ENCODE peak calls at places on chromosomes 6 and 20, in four cellular contexts. Q is gastrocnemius medialis; A is GM12865; J is CD4-positive, alpha-beta memory T cell. T is an unnamed sample.

GRCh38 chr6:3114377-3114776 is 4.1 kb upstream of the BPHL start:
- DNase-seq in A (no peak), J (no peak), Q (no peak), T (no peak)

GRCh38 chr6:50846860-50847171 is 28.1 kb downstream of the TFAP2B start:
- DNase-seq in A (no peak), Q (no peak), J (no peak), T (no peak)

GRCh38 chr6:167493310-167493709 is 168.4 kb downstream of the TTLL2 start:
- DNase-seq in A (no peak), Q (no peak), J (no peak), T (no peak)

GRCh38 chr6:71965404-71965803 is 79.1 kb downstream of the RIMS1 start:
- DNase-seq in Q (no peak), J (no peak), A (peak), T (no peak)

GRCh38 chr6:43812850-43813584 is 43.0 kb downstream of the VEGFA start:
- DNase-seq in A (peak), J (no peak), Q (peak), T (peak)

GRCh38 chr6:136775548-136775947 is 16.7 kb downstream of the MAP3K5 start:
- DNase-seq in Q (no peak), J (no peak), A (no peak), T (no peak)

GRCh38 chr20:50029697-50030428 is 47.1 kb downstream of the SNAI1 start:
- DNase-seq in A (no peak), J (no peak), Q (peak), T (no peak)

GRCh38 chr6:121106962-121107361 is 227.3 kb downstream of the TBC1D32 start:
- DNase-seq in A (no peak), J (no peak), Q (no peak), T (no peak)

GRCh38 chr20:38210741-38211140 is 45.7 kb upstream of the TGM2 start:
- DNase-seq in J (no peak), Q (no peak), A (no peak), T (no peak)

GRCh38 chr6:53582963-53583362 is 38.1 kb upstream of the GCLC start:
- DNase-seq in Q (no peak), A (no peak), J (no peak), T (no peak)

GRCh38 chr20:41276317-41276751 is 41.2 kb downstream of the ZHX3 start:
- DNase-seq in Q (no peak), A (no peak), J (no peak), T (no peak)

GRCh38 chr6:147999001-147999540 is 343.6 kb upstream of the SASH1 start:
- DNase-seq in J (no peak), A (no peak), Q (no peak), T (no peak)

GRCh38 chr6:142047934-142048592 is 84.7 kb upstream of the GJE1 start:
- DNase-seq in A (no peak), J (no peak), Q (no peak), T (no peak)

GRCh38 chr6:21594427-21595264 is 1.1 kb downstream of the SOX4 start:
- DNase-seq in J (peak), A (peak), Q (peak), T (no peak)

GRCh38 chr6:39980839-39981580 is 46.7 kb upstream of the MOCS1 start:
- DNase-seq in Q (no peak), A (peak), J (no peak), T (peak)

GRCh38 chr20:63957690-63958441 is 1.6 kb upstream of the UCKL1 start:
- DNase-seq in Q (no peak), A (peak), J (no peak), T (no peak)

GRCh38 chr20:1813101-1813529 is 82.1 kb upstream of the SIRPA start:
- DNase-seq in J (no peak), Q (peak), A (no peak), T (no peak)

GRCh38 chr6:32851025-32851424 is 2.5 kb downstream of the TAP1 start:
- DNase-seq in A (no peak), J (no peak), Q (no peak), T (no peak)

GRCh38 chr20:63295846-63296245 is 2.9 kb downstream of the COL20A1 start:
- DNase-seq in Q (no peak), A (no peak), J (no peak), T (no peak)

GRCh38 chr6:40807484-40807883 is 220.3 kb upstream of the LRFN2 start:
- DNase-seq in A (no peak), J (no peak), Q (peak), T (no peak)

GRCh38 chr20:63737940-63738686 is 1.5 kb upstream of the SLC2A4RG start:
- DNase-seq in J (peak), A (peak), Q (no peak), T (no peak)

GRCh38 chr6:30939473-30939872 is 1.3 kb upstream of the MUCL3 start:
- DNase-seq in A (no peak), Q (no peak), J (no peak), T (no peak)

GRCh38 chr20:58390659-58391035 is 1.6 kb downstream of the VAPB start:
- DNase-seq in Q (no peak), J (no peak), A (no peak), T (no peak)
- H3K4me3 ChIP-seq in Q (peak), J (no peak), A (peak), T (peak)

DNA sequence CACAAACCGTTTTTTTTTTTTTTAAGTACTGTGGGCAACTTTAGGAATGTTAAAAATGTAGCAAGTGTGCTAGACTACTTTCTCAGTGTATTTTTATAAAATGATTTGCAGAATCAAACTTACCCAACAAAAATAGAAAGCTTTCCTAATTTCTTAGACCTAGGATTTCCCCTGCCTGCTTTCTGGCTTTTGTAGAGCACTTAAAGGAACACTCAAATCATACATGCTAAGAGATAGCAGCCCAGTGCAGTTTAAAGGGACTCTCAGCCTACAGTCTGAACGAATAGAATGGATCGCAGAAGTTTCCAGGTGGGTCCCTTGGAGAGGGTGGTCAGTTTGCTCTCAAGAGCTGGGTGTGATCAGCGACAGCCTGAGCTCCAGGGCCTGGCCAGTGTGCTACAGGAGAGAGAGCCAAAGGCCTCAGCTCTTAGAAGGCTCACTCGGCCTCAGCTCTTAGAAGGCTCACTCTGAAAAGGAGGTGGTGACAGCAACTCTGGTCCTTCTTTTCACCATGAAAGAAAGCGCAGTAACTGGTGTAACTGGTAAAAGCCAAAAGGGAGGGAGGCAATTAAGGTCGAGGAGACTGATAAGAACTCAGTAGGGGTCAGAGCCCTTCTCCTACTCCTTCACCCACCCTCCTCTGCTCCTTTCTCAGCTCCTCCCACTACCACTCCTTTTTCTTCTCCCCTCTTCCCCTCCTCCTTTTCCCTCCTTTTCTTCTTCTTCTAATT is 142.4 kb downstream of the ZFP64 start:
- DNase-seq in Q (no peak), J (no peak), A (no peak), T (no peak)
- H3K4me3 ChIP-seq in Q (no peak), J (no peak), A (no peak), T (no peak)

GRCh38 chr6:107488174-107488874 is 1.6 kb upstream of the SOBP start:
- DNase-seq in Q (no peak), J (no peak), A (no peak), T (no peak)
- H3K4me3 ChIP-seq in Q (peak), J (peak), A (no peak), T (peak)

GRCh38 chr6:155107432-155108069 is 112.4 kb downstream of the TIAM2 start:
- DNase-seq in J (no peak), A (no peak), Q (no peak), T (no peak)
- H3K4me3 ChIP-seq in J (no peak), A (no peak), Q (peak), T (no peak)

T was measured in Jurkat, Clone E6-1.